ENCODE peak calls at places on chromosome 18, in six cellular contexts. One of them, this sample, is unnamed.

GRCh38 chr18:54584065-54584464 is 7.0 kb upstream of the DYNAP start:
- DNase-seq in SW 1271: no peak
- DNase-seq in astrocyte of the cerebellum: no peak
- DNase-seq in activated naive CD4-positive, alpha-beta T cell: no peak
- DNase-seq in occipital lobe: no peak
- DNase-seq in HEK293T: no peak
- DNase-seq in this sample: no peak

GRCh38 chr18:44594779-44595467 is 85.8 kb upstream of the SETBP1 start:
- DNase-seq in SW 1271: no peak
- DNase-seq in astrocyte of the cerebellum: peak; percentile 64
- DNase-seq in activated naive CD4-positive, alpha-beta T cell: no peak
- DNase-seq in occipital lobe: no peak
- DNase-seq in HEK293T: no peak
- DNase-seq in this sample: no peak

GRCh38 chr18:48040457-48041110 is 110.1 kb upstream of the SMAD2 start:
- DNase-seq in SW 1271: no peak
- DNase-seq in astrocyte of the cerebellum: no peak
- DNase-seq in activated naive CD4-positive, alpha-beta T cell: no peak
- DNase-seq in occipital lobe: no peak
- DNase-seq in HEK293T: no peak
- DNase-seq in this sample: no peak

GRCh38 chr18:50306944-50307343 is 19.5 kb upstream of the CXXC1 start:
- DNase-seq in SW 1271: no peak
- DNase-seq in astrocyte of the cerebellum: peak; percentile 83
- DNase-seq in activated naive CD4-positive, alpha-beta T cell: no peak
- DNase-seq in occipital lobe: no peak
- DNase-seq in HEK293T: no peak
- DNase-seq in this sample: no peak

GRCh38 chr18:57446322-57446721 is 11.1 kb downstream of the ONECUT2 start:
- DNase-seq in SW 1271: no peak
- DNase-seq in astrocyte of the cerebellum: no peak
- DNase-seq in activated naive CD4-positive, alpha-beta T cell: no peak
- DNase-seq in occipital lobe: no peak
- DNase-seq in HEK293T: no peak
- DNase-seq in this sample: peak; percentile 68

GRCh38 chr18:35661483-35662146 is 80.1 kb downstream of the GALNT1 start:
- DNase-seq in SW 1271: no peak
- DNase-seq in astrocyte of the cerebellum: no peak
- DNase-seq in activated naive CD4-positive, alpha-beta T cell: no peak
- DNase-seq in occipital lobe: no peak
- DNase-seq in HEK293T: no peak
- DNase-seq in this sample: peak; percentile 73

GRCh38 chr18:54671291-54671881 is 80.3 kb downstream of the DYNAP start:
- DNase-seq in SW 1271: peak; percentile 2
- DNase-seq in astrocyte of the cerebellum: no peak
- DNase-seq in activated naive CD4-positive, alpha-beta T cell: no peak
- DNase-seq in occipital lobe: no peak
- DNase-seq in HEK293T: peak; percentile 5
- DNase-seq in this sample: peak; percentile 83

GRCh38 chr18:3340682-3341097 is 78.8 kb downstream of the MYL12B start:
- DNase-seq in SW 1271: no peak
- DNase-seq in astrocyte of the cerebellum: no peak
- DNase-seq in activated naive CD4-positive, alpha-beta T cell: no peak
- DNase-seq in occipital lobe: no peak
- DNase-seq in HEK293T: peak; percentile 18
- DNase-seq in this sample: no peak

GRCh38 chr18:7329036-7329435 is 98.1 kb downstream of the LRRC30 start:
- DNase-seq in SW 1271: no peak
- DNase-seq in astrocyte of the cerebellum: no peak
- DNase-seq in activated naive CD4-positive, alpha-beta T cell: no peak
- DNase-seq in occipital lobe: no peak
- DNase-seq in HEK293T: no peak
- DNase-seq in this sample: no peak

GRCh38 chr18:26215247-26215970 is 10.8 kb upstream of the TAF4B start:
- DNase-seq in SW 1271: no peak
- DNase-seq in astrocyte of the cerebellum: no peak
- DNase-seq in activated naive CD4-positive, alpha-beta T cell: no peak
- DNase-seq in occipital lobe: no peak
- DNase-seq in HEK293T: no peak
- DNase-seq in this sample: no peak

GRCh38 chr18:55912919-55913318 is 324.9 kb upstream of the TCF4 start:
- DNase-seq in SW 1271: no peak
- DNase-seq in astrocyte of the cerebellum: no peak
- DNase-seq in activated naive CD4-positive, alpha-beta T cell: no peak
- DNase-seq in occipital lobe: no peak
- DNase-seq in HEK293T: no peak
- DNase-seq in this sample: no peak

GRCh38 chr18:67935638-67936037 is 419.1 kb upstream of the DSEL start:
- DNase-seq in SW 1271: no peak
- DNase-seq in astrocyte of the cerebellum: no peak
- DNase-seq in activated naive CD4-positive, alpha-beta T cell: no peak
- DNase-seq in occipital lobe: no peak
- DNase-seq in HEK293T: no peak
- DNase-seq in this sample: no peak

GRCh38 chr18:48342588-48342987 is 66.6 kb downstream of the ZBTB7C start:
- DNase-seq in SW 1271: no peak
- DNase-seq in astrocyte of the cerebellum: no peak
- DNase-seq in activated naive CD4-positive, alpha-beta T cell: no peak
- DNase-seq in occipital lobe: no peak
- DNase-seq in HEK293T: no peak
- DNase-seq in this sample: peak; percentile 93

GRCh38 chr18:57959278-57959677 is 84.7 kb upstream of the NEDD4L start:
- DNase-seq in SW 1271: no peak
- DNase-seq in astrocyte of the cerebellum: no peak
- DNase-seq in activated naive CD4-positive, alpha-beta T cell: no peak
- DNase-seq in occipital lobe: no peak
- DNase-seq in HEK293T: peak; percentile 44
- DNase-seq in this sample: peak; percentile 39

GRCh38 chr18:45588284-45588683 is 27.0 kb upstream of the SLC14A2 start:
- DNase-seq in SW 1271: no peak
- DNase-seq in astrocyte of the cerebellum: no peak
- DNase-seq in activated naive CD4-positive, alpha-beta T cell: no peak
- DNase-seq in occipital lobe: no peak
- DNase-seq in HEK293T: no peak
- DNase-seq in this sample: no peak

GRCh38 chr18:40867452-40867851 is 1087.6 kb upstream of the PIK3C3 start:
- DNase-seq in SW 1271: no peak
- DNase-seq in astrocyte of the cerebellum: no peak
- DNase-seq in activated naive CD4-positive, alpha-beta T cell: no peak
- DNase-seq in occipital lobe: no peak
- DNase-seq in HEK293T: no peak
- DNase-seq in this sample: no peak

This sample was measured in NCI-H1417.